ENCODE peak calls at places on chromosomes 5 and 9, in four cellular contexts. X is HepG2, I is GM12878, M is K562. O is an unnamed sample.

GRCh38 chr9:37283730-37284235 is 138.7 kb upstream of the GRHPR start:
- DNase-seq in X (peak; percentile 4), I (peak; percentile 72), M (no peak), O (no peak)

GRCh38 chr5:159682623-159683022 is 233.7 kb upstream of the ADRA1B start:
- DNase-seq in X (no peak), I (no peak), M (no peak), O (peak; percentile 12)

GRCh38 chr9:100601216-100601615 is 23.3 kb downstream of the CAVIN4 start:
- DNase-seq in X (peak; percentile 69), I (no peak), M (peak; percentile 69), O (peak; percentile 61)

GRCh38 chr9:97109194-97109811 is 70.4 kb upstream of the CTSV start:
- DNase-seq in X (peak; percentile 64), I (peak; percentile 1), M (peak; percentile 70), O (peak; percentile 69)

GRCh38 chr5:80082731-80083114 is 47.6 kb downstream of the THBS4 start:
- DNase-seq in X (no peak), I (no peak), M (peak; percentile 83), O (peak; percentile 22)

GRCh38 chr5:141354900-141355469 is at the start of gene PCDHGA4:
- DNase-seq in X (no peak), I (no peak), M (no peak), O (no peak)

GRCh38 chr9:101486693-101487442 is 46.8 kb upstream of the RNF20 start:
- DNase-seq in X (no peak), I (no peak), M (peak; percentile 68), O (peak; percentile 51)

GRCh38 chr5:89117131-89117644 is 234.2 kb upstream of the MEF2C start:
- DNase-seq in X (no peak), I (peak; percentile 55), M (peak; percentile 34), O (no peak)

GRCh38 chr5:38433160-38433861 is 123.1 kb downstream of the LIFR start:
- DNase-seq in X (no peak), I (no peak), M (no peak), O (no peak)

GRCh38 chr5:81779125-81779934 is 28.4 kb upstream of the SSBP2 start:
- DNase-seq in X (no peak), I (peak; percentile 23), M (peak; percentile 46), O (no peak)

GRCh38 chr5:143820451-143820850 is 8.5 kb downstream of the HMHB1 start:
- DNase-seq in X (no peak), I (no peak), M (no peak), O (no peak)

GRCh38 chr9:9337129-9337528 is 1275.7 kb downstream of the PTPRD start:
- DNase-seq in X (no peak), I (no peak), M (no peak), O (no peak)

GRCh38 chr5:143033535-143034260 is 263.5 kb downstream of the ARHGAP26 start:
- DNase-seq in X (no peak), I (no peak), M (no peak), O (peak; percentile 80)

GRCh38 chr9:70553718-70554673 is 139.5 kb upstream of the KLF9 start:
- DNase-seq in X (no peak), I (no peak), M (no peak), O (no peak)

DNA sequence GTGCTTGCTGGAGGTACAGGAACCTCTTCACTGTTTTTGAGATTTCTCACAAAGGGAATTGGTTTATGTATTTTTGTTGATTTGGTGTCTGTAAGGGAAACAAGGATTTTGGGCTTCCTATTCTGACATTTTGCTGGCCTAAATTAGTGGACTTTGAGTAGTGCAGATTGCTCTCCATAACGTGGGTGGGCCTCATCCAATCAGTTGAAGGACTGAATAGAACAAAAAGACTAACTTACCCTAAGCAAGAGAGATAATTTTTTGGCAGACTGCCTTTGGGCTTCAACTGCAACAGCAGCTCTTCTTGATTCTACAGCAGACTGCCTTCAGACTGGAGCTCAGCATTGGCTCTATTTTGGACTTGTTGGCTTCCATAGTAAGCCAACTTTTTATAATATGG is 93.2 kb downstream of the MSX2 start:
- DNase-seq in X (no peak), I (no peak), M (no peak), O (no peak)
- TF ChIP-seq SRF in X (no peak), I (no peak), M (no peak), O (no peak)

DNA sequence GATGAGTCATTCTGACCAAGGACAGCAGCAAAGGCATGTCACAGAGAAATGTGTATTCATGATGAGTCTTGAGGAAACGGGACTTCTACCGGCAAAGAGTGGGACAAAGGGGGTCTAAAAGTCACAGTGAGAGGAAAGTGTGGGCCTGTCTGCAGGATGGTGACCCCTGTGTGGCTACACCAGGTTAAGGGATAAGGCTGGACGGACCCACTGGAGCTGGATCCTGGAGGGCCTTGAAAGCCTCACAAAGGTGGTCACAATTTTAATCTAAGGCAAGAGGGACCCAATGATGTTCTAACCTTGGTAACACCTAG is 176.5 kb downstream of the CDK5RAP2 start:
- DNase-seq in X (peak; percentile 33), I (no peak), M (no peak), O (no peak)
- TF ChIP-seq REST in X (peak; percentile 63), I (no peak), M (peak; percentile 87), O (peak; percentile 46)

GRCh38 chr9:76873056-76873792 is 32.7 kb downstream of the PRUNE2 start:
- DNase-seq in X (no peak), I (no peak), M (no peak), O (no peak)
- TF ChIP-seq SRF in X (no peak), I (no peak), M (no peak), O (no peak)

GRCh38 chr9:75274781-75275180 is 186.5 kb downstream of the OSTF1 start:
- DNase-seq in X (no peak), I (no peak), M (no peak), O (no peak)
- TF ChIP-seq REST in X (no peak), I (no peak), M (no peak), O (no peak)